ENCODE peak calls at places on chromosome 7, in ten cellular contexts. N is lower lobe of right lung; Q is central memory CD4-positive, alpha-beta T cell; U is GM03348; R is activated CD8-positive, alpha-beta memory T cell treated with anti-CD3 and anti-CD28 coated beads for 48 hours; C is amniotic stem cell; H is non-pigmented ciliary epithelial cell; F is osteocyte; A is substantia nigra; E is ELF-1. Y is an unnamed sample.

GRCh38 chr7:82175319-82175718 is 268.3 kb downstream of the CACNA2D1 start:
- DNase-seq in N (no peak), Q (no peak), U (no peak), R (no peak), C (no peak), H (no peak), F (no peak), A (no peak), E (no peak), Y (no peak)

GRCh38 chr7:30166155-30166840 is 31.5 kb downstream of the MTURN start:
- DNase-seq in N (peak), Q (no peak), U (no peak), R (no peak), C (no peak), H (no peak), F (no peak), A (no peak), E (peak), Y (no peak)

GRCh38 chr7:91383875-91384274 is 119.6 kb downstream of the FZD1 start:
- DNase-seq in N (no peak), Q (no peak), U (no peak), R (no peak), C (no peak), H (no peak), F (no peak), A (no peak), E (no peak), Y (no peak)

GRCh38 chr7:24441331-24442059 is 131.8 kb upstream of the PALS2 start:
- DNase-seq in N (no peak), Q (no peak), U (no peak), R (no peak), C (no peak), H (no peak), F (no peak), A (no peak), E (no peak), Y (no peak)

GRCh38 chr7:100034871-100035510 is 14.6 kb upstream of the ZSCAN21 start:
- DNase-seq in N (no peak), Q (no peak), U (peak), R (no peak), C (peak), H (peak), F (no peak), A (no peak), E (no peak), Y (no peak)

GRCh38 chr7:105261689-105262088 is 127.0 kb downstream of the SRPK2 start:
- DNase-seq in N (no peak), Q (no peak), U (no peak), R (no peak), C (no peak), H (no peak), F (no peak), A (no peak), E (no peak), Y (no peak)

GRCh38 chr7:85237721-85238120 is 50.9 kb upstream of the SEMA3D start:
- DNase-seq in N (no peak), Q (no peak), U (no peak), R (no peak), C (no peak), H (peak), F (no peak), A (no peak), E (no peak), Y (no peak)

GRCh38 chr7:33534830-33535229 is 370.5 kb upstream of the BMPER start:
- DNase-seq in N (no peak), Q (no peak), U (peak), R (no peak), C (no peak), H (peak), F (no peak), A (no peak), E (peak), Y (no peak)

GRCh38 chr7:503575-504111 is 16.0 kb downstream of the PDGFA start:
- DNase-seq in N (peak), Q (no peak), U (no peak), R (no peak), C (no peak), H (no peak), F (no peak), A (no peak), E (no peak), Y (no peak)